ENCODE peak calls at places on chromosomes 11 and 22, in four cellular contexts. J is glutamatergic neuron; I is stimulated activated CD4-positive, alpha-beta T cell treated with anti-CD3 and anti-CD28 coated beads, Interleukin-15, amount 100 ng/mL, for 48 hours; E is NCI-H1092. S is an unnamed sample.

GRCh38 chr11:11043676-11044075 is 185.8 kb upstream of the ZBED5 start:
- DNase-seq in J (no peak), I (no peak), E (no peak), S (no peak)

GRCh38 chr11:113168358-113168757 is 146.0 kb upstream of the TTC12 start:
- DNase-seq in J (no peak), I (no peak), E (no peak), S (no peak)

GRCh38 chr11:66081505-66081904 is 11.4 kb downstream of the PACS1 start:
- DNase-seq in J (no peak), I (peak), E (no peak), S (no peak)

GRCh38 chr11:63905179-63905578 is 11.8 kb downstream of the RCOR2 start:
- DNase-seq in J (no peak), I (no peak), E (no peak), S (no peak)

GRCh38 chr11:8719260-8720190 is 36.9 kb downstream of the RPL27A start:
- DNase-seq in J (no peak), I (no peak), E (no peak), S (no peak)

GRCh38 chr22:36267058-36267457 is 14.1 kb downstream of the APOL1 start:
- DNase-seq in J (no peak), I (no peak), E (no peak), S (no peak)

GRCh38 chr22:35212020-35212419 is 45.3 kb upstream of the HMGXB4 start:
- DNase-seq in J (no peak), I (no peak), E (no peak), S (no peak)

GRCh38 chr11:69342588-69343330 is 48.8 kb downstream of the MYEOV start:
- DNase-seq in J (no peak), I (no peak), E (no peak), S (no peak)

GRCh38 chr11:66044757-66045156 is 4.2 kb downstream of the GAL3ST3 start:
- DNase-seq in J (no peak), I (no peak), E (no peak), S (no peak)

GRCh38 chr22:39135092-39135896 is 17.2 kb downstream of the CBX7 start:
- DNase-seq in J (peak), I (no peak), E (peak), S (peak)

GRCh38 chr11:134654161-134654915 is 242.3 kb upstream of the B3GAT1 start:
- DNase-seq in J (no peak), I (peak), E (no peak), S (no peak)

GRCh38 chr11:96155627-96156378 is 187.2 kb downstream of the MAML2 start:
- DNase-seq in J (no peak), I (peak), E (no peak), S (peak)

GRCh38 chr22:46387748-46388147 is 52.2 kb downstream of the TRMU start:
- DNase-seq in J (no peak), I (no peak), E (no peak), S (no peak)

S was measured in WERI-Rb-1.